ENCODE peak calls at places on chromosome 9, in nine cellular contexts. X is AG09309, V is adipocyte, U is fibroblast of pulmonary artery, I is adrenal gland, C is HL-60, G is PC-9, F is lower lobe of right lung, P is sigmoid colon. N is an unnamed sample.

GRCh38 chr9:16924311-16924915 is 53.9 kb upstream of the BNC2 start:
- DNase-seq in X (no peak), V (no peak), U (no peak), I (no peak), C (no peak), G (no peak), F (no peak), P (no peak), N (no peak)

GRCh38 chr9:127809562-127810377 is 7.1 kb downstream of the FPGS start:
- DNase-seq in X (no peak), V (no peak), U (no peak), I (peak), C (no peak), G (no peak), F (peak), P (no peak), N (peak)

GRCh38 chr9:87503970-87504369 is 6.3 kb downstream of the DAPK1 start:
- DNase-seq in X (no peak), V (no peak), U (no peak), I (no peak), C (no peak), G (no peak), F (no peak), P (no peak), N (no peak)

GRCh38 chr9:124075761-124076160 is 64.2 kb downstream of the LHX2 start:
- DNase-seq in X (no peak), V (no peak), U (no peak), I (no peak), C (no peak), G (no peak), F (no peak), P (no peak), N (no peak)

GRCh38 chr9:96388144-96388543 is 4.6 kb upstream of the SLC35D2 start:
- DNase-seq in X (no peak), V (no peak), U (no peak), I (no peak), C (no peak), G (no peak), F (no peak), P (no peak), N (no peak)

GRCh38 chr9:78297672-78297961 is 692 bp downstream of the PSAT1 start:
- DNase-seq in X (no peak), V (no peak), U (no peak), I (no peak), C (no peak), G (no peak), F (no peak), P (no peak), N (peak)

GRCh38 chr9:10282084-10282483 is 330.7 kb downstream of the PTPRD start:
- DNase-seq in X (no peak), V (no peak), U (no peak), I (no peak), C (no peak), G (no peak), F (no peak), P (no peak), N (no peak)

GRCh38 chr9:130237071-130237470 is 28.5 kb upstream of the HMCN2 start:
- DNase-seq in X (no peak), V (peak), U (no peak), I (no peak), C (no peak), G (no peak), F (no peak), P (peak), N (peak)

GRCh38 chr9:25225938-25226760 is 452.1 kb downstream of the TUSC1 start:
- DNase-seq in X (no peak), V (no peak), U (no peak), I (no peak), C (no peak), G (no peak), F (no peak), P (no peak), N (no peak)

GRCh38 chr9:126647585-126648110 is 33.9 kb downstream of the LMX1B start:
- DNase-seq in X (no peak), V (no peak), U (no peak), I (no peak), C (no peak), G (no peak), F (no peak), P (no peak), N (no peak)

GRCh38 chr9:13450723-13451122 is 171.2 kb upstream of the MPDZ start:
- DNase-seq in X (no peak), V (no peak), U (peak), I (no peak), C (no peak), G (no peak), F (no peak), P (no peak), N (no peak)

GRCh38 chr9:8434621-8435020 is 635.0 kb upstream of the DMAC1 start:
- DNase-seq in X (no peak), V (no peak), U (no peak), I (no peak), C (no peak), G (no peak), F (no peak), P (no peak), N (no peak)

GRCh38 chr9:16396389-16396788 is 474.1 kb downstream of the BNC2 start:
- DNase-seq in X (no peak), V (no peak), U (peak), I (no peak), C (no peak), G (no peak), F (no peak), P (no peak), N (peak)

GRCh38 chr9:627571-627970 is 213.9 kb upstream of the DMRT1 start:
- DNase-seq in X (no peak), V (no peak), U (no peak), I (no peak), C (no peak), G (no peak), F (no peak), P (no peak), N (peak)

GRCh38 chr9:91302831-91303230 is 58.9 kb downstream of the AUH start:
- DNase-seq in X (peak), V (peak), U (peak), I (peak), C (peak), G (no peak), F (no peak), P (no peak), N (peak)

GRCh38 chr9:105066265-105066865 is 138.4 kb upstream of the ABCA1 start:
- DNase-seq in X (no peak), V (no peak), U (no peak), I (peak), C (peak), G (no peak), F (no peak), P (peak), N (no peak)

GRCh38 chr9:105063665-105064247 is 135.8 kb upstream of the ABCA1 start:
- DNase-seq in X (peak), V (peak), U (peak), I (peak), C (peak), G (peak), F (no peak), P (peak), N (peak)

GRCh38 chr9:105065119-105066088 is 137.4 kb upstream of the ABCA1 start:
- DNase-seq in X (no peak), V (no peak), U (no peak), I (no peak), C (no peak), G (no peak), F (no peak), P (no peak), N (no peak)

GRCh38 chr9:105062222-105062850 is 134.4 kb upstream of the ABCA1 start:
- DNase-seq in X (no peak), V (no peak), U (no peak), I (no peak), C (peak), G (no peak), F (no peak), P (no peak), N (no peak)

GRCh38 chr9:105064248-105065118 is 136.5 kb upstream of the ABCA1 start:
- DNase-seq in X (peak), V (peak), U (peak), I (peak), C (peak), G (peak), F (peak), P (peak), N (peak)
- H3K4me3 ChIP-seq in X (no peak), V (peak), U (no peak), I (no peak), C (peak), G (peak), F (peak), P (no peak), N (no peak)

GRCh38 chr9:89497181-89497963 is 541 bp downstream of the SEMA4D start:
- DNase-seq in X (no peak), V (no peak), U (no peak), I (peak), C (peak), G (peak), F (peak), P (no peak), N (no peak)
- H3K4me3 ChIP-seq in X (peak), V (no peak), U (peak), I (no peak), C (peak), G (peak), F (peak), P (peak), N (peak)

DNA sequence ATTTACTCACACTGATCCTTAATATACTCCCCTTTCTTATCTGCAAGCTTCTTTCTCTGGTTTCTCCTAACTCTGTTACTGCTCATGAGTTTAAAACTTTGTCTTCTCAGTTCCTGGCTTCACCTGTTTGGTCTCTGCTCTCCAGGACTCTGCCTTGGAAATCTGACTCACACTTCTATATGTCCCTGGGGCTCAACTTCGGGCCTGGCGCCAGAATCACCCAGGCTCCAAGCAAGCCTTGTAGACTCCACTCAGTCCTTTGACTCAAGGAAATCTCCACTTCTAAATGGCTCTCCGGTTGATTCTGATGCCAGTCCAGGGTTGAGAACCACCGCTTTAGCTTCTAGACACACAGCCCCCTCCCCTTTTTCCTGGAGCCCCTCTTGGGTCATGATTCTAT is 57.8 kb downstream of the TMC1 start:
- DNase-seq in X (no peak), V (peak), U (peak), I (peak), C (no peak), G (peak), F (no peak), P (no peak), N (peak)
- H3K4me3 ChIP-seq in X (no peak), V (peak), U (no peak), I (no peak), C (no peak), G (peak), F (no peak), P (no peak), N (no peak)

GRCh38 chr9:114931407-114931806 is 1.0 kb upstream of the TNFSF8 start:
- DNase-seq in X (no peak), V (no peak), U (no peak), I (no peak), C (no peak), G (no peak), F (no peak), P (no peak), N (no peak)

GRCh38 chr9:114929166-114929565 is 1.2 kb downstream of the TNFSF8 start:
- DNase-seq in X (no peak), V (no peak), U (no peak), I (no peak), C (no peak), G (no peak), F (no peak), P (no peak), N (no peak)

GRCh38 chr9:114928092-114928491 is 2.3 kb downstream of the TNFSF8 start:
- DNase-seq in X (no peak), V (no peak), U (no peak), I (no peak), C (no peak), G (no peak), F (no peak), P (no peak), N (no peak)

GRCh38 chr9:114932502-114932901 is 2.1 kb upstream of the TNFSF8 start:
- DNase-seq in X (no peak), V (no peak), U (no peak), I (no peak), C (no peak), G (no peak), F (no peak), P (no peak), N (no peak)

DNA sequence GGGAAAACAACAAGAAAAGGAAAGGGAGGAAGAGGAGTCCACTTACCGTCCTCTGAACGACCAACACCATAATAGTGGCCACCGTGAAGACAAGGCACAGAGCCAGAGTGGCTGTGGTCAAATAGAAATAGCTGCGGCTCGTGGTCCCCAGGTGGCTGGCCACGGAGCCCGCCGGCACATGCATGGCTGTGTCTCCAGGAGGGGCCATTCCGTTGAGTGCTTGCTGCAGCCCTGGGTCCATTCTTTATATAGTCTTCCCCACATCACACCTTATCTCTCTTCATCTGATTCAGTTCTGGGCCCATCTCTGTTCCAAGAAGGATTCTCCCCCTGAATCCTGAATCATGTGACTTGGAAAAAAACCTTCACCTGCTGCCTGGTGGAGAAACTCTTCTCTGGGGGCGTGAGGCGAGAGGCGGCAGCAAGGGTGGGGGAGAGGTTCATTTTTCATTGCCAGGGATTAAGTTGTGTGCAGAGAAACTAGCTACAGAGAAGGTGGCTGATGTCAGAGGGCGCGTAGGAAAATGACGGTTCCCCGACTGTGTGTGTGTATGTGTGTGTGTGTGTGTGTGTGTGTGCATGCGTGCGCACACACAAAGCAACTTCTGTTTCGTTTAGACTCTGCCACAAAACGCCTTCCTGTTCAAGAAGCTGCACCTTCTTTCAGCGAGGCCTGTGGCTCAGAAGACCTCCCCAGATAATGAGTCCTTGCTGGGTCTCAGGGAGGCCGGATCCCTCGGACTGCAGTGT is at the start of gene TNFSF8:
- DNase-seq in X (no peak), V (no peak), U (no peak), I (peak), C (no peak), G (no peak), F (peak), P (no peak), N (no peak)
- H3K4me3 ChIP-seq in X (no peak), V (no peak), U (no peak), I (no peak), C (no peak), G (no peak), F (peak), P (peak), N (no peak)

GRCh38 chr9:5630038-5630507 is 1.2 kb downstream of the RIC1 start:
- DNase-seq in X (no peak), V (peak), U (peak), I (no peak), C (no peak), G (no peak), F (no peak), P (no peak), N (peak)

GRCh38 chr9:5635390-5635789 is 6.5 kb downstream of the RIC1 start:
- DNase-seq in X (no peak), V (no peak), U (no peak), I (no peak), C (no peak), G (no peak), F (no peak), P (no peak), N (no peak)

GRCh38 chr9:5633243-5633642 is 4.3 kb downstream of the RIC1 start:
- DNase-seq in X (no peak), V (peak), U (peak), I (no peak), C (no peak), G (no peak), F (no peak), P (no peak), N (peak)

GRCh38 chr9:5631021-5631420 is 2.1 kb downstream of the RIC1 start:
- DNase-seq in X (no peak), V (peak), U (peak), I (no peak), C (no peak), G (no peak), F (no peak), P (no peak), N (peak)

GRCh38 chr9:5632540-5632939 is 3.6 kb downstream of the RIC1 start:
- DNase-seq in X (no peak), V (no peak), U (no peak), I (no peak), C (no peak), G (no peak), F (no peak), P (no peak), N (no peak)
- H3K4me3 ChIP-seq in X (no peak), V (no peak), U (no peak), I (no peak), C (no peak), G (no peak), F (no peak), P (no peak), N (no peak)

GRCh38 chr9:113625456-113625855 is 161.9 kb downstream of the RGS3 start:
- DNase-seq in X (no peak), V (no peak), U (no peak), I (no peak), C (no peak), G (no peak), F (no peak), P (peak), N (no peak)

GRCh38 chr9:113626735-113627495 is 163.4 kb downstream of the RGS3 start:
- DNase-seq in X (no peak), V (no peak), U (no peak), I (no peak), C (no peak), G (no peak), F (no peak), P (peak), N (no peak)

GRCh38 chr9:113623851-113624485 is 160.4 kb downstream of the RGS3 start:
- DNase-seq in X (no peak), V (no peak), U (no peak), I (no peak), C (no peak), G (no peak), F (no peak), P (no peak), N (no peak)

GRCh38 chr9:113622600-113623400 is 159.3 kb downstream of the RGS3 start:
- DNase-seq in X (no peak), V (peak), U (peak), I (no peak), C (no peak), G (peak), F (no peak), P (peak), N (peak)

DNA sequence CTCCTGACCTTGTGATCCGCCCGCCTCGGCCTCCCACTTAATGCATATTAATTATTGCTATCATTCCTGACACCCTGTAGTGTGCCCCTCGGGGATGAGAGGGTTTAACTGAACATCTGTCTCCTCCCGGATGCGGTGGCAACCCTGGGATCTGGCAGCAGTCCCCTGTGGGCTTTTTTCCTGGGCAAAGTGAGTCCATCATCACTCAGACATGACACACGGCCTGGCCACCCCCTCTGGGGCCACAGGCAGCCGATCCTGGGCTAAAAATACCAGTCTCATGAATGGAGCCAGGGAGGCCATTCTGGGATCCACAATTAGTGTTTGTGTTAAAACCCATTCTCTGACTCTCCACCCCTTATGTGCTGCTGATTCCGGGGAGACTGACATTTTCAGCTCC is 161.2 kb downstream of the RGS3 start:
- DNase-seq in X (no peak), V (peak), U (no peak), I (no peak), C (no peak), G (no peak), F (no peak), P (peak), N (no peak)
- H3K4me3 ChIP-seq in X (no peak), V (no peak), U (no peak), I (no peak), C (no peak), G (no peak), F (no peak), P (no peak), N (no peak)

DNA sequence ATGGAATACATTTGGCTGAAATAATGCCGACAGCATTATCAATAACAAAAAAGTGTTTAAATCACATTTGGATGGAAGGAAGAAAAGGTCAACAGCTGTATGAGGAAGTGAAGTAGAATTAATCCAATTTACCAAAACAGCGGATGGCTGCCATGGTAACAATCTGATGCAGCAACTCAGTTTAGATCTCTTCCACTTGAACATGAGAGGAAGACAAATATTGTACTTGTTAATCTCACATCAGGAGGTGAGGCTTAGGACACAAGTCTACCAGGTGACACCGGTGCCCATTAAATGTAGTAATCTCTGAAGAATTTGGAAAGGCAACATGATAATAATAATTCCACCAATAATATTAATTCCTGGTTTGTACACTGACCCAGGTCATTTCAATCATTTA is 2.4 kb downstream of the RASEF start:
- DNase-seq in X (no peak), V (no peak), U (no peak), I (no peak), C (no peak), G (peak), F (no peak), P (no peak), N (no peak)
- H3K4me3 ChIP-seq in X (no peak), V (no peak), U (no peak), I (no peak), C (no peak), G (peak), F (no peak), P (no peak), N (no peak)

GRCh38 chr9:6106576-6107339 is 91.3 kb upstream of the RANBP6 start:
- DNase-seq in X (no peak), V (peak), U (peak), I (peak), C (peak), G (peak), F (no peak), P (no peak), N (peak)
- H3K4me3 ChIP-seq in X (no peak), V (peak), U (no peak), I (no peak), C (no peak), G (no peak), F (no peak), P (no peak), N (no peak)

N was measured in choroid plexus epithelial cell.